ENCODE peak calls at places on chromosomes 7 and 10, in ten cellular contexts. D, L, Z, Y, E, I, J, Q, F and S are unnamed samples.
A peak's percentile ranks its signal among the peaks of the same experiment; 100 is the strongest.

GRCh38 chr7:22640269-22640668 is 86.7 kb upstream of the IL6 start:
- DNase-seq in D (no peak), L (no peak), Z (no peak), Y (no peak), E (no peak), I (no peak), J (peak; percentile 86), Q (no peak), F (no peak), S (no peak)

GRCh38 chr10:49497358-49497757 is 41.6 kb downstream of the ERCC6 start:
- DNase-seq in D (no peak), L (no peak), Z (no peak), Y (no peak), E (no peak), I (no peak), J (no peak), Q (no peak), F (no peak), S (no peak)

GRCh38 chr10:77922055-77922454 is 4.5 kb downstream of the DLG5 start:
- DNase-seq in D (no peak), L (no peak), Z (no peak), Y (no peak), E (no peak), I (no peak), J (no peak), Q (no peak), F (no peak), S (no peak)

GRCh38 chr10:68550747-68551411 is 9.3 kb upstream of the TET1 start:
- DNase-seq in D (no peak), L (peak; percentile 26), Z (no peak), Y (peak; percentile 85), E (peak; percentile 74), I (no peak), J (peak; percentile 83), Q (peak; percentile 26), F (peak; percentile 90), S (peak; percentile 81)

GRCh38 chr10:63115732-63116383 is 17.3 kb upstream of the NRBF2 start:
- DNase-seq in D (peak; percentile 87), L (peak; percentile 93), Z (no peak), Y (peak; percentile 95), E (no peak), I (peak; percentile 77), J (no peak), Q (no peak), F (peak; percentile 98), S (peak; percentile 83)

GRCh38 chr7:139972000-139972399 is 90.8 kb downstream of the PARP12 start:
- DNase-seq in D (no peak), L (no peak), Z (no peak), Y (no peak), E (no peak), I (no peak), J (no peak), Q (no peak), F (no peak), S (no peak)

GRCh38 chr10:132372516-132373095 is 24.4 kb upstream of the PWWP2B start:
- DNase-seq in D (no peak), L (no peak), Z (peak; percentile 19), Y (no peak), E (no peak), I (no peak), J (no peak), Q (peak; percentile 7), F (no peak), S (no peak)

GRCh38 chr10:124319926-124320391 is 98.8 kb downstream of the OAT start:
- DNase-seq in D (no peak), L (no peak), Z (no peak), Y (peak; percentile 90), E (no peak), I (no peak), J (no peak), Q (no peak), F (no peak), S (no peak)

GRCh38 chr10:79436850-79437103 is 8.6 kb downstream of the ZCCHC24 start:
- DNase-seq in D (no peak), L (no peak), Z (no peak), Y (no peak), E (no peak), I (no peak), J (no peak), Q (no peak), F (no peak), S (no peak)

GRCh38 chr10:79436066-79436849 is 9.2 kb downstream of the ZCCHC24 start:
- DNase-seq in D (no peak), L (no peak), Z (no peak), Y (no peak), E (no peak), I (no peak), J (no peak), Q (no peak), F (no peak), S (no peak)

GRCh38 chr10:79434816-79435215 is 10.6 kb downstream of the ZCCHC24 start:
- DNase-seq in D (no peak), L (no peak), Z (no peak), Y (peak; percentile 76), E (no peak), I (no peak), J (no peak), Q (no peak), F (peak; percentile 77), S (peak; percentile 83)

GRCh38 chr10:79434223-79434687 is 11.2 kb downstream of the ZCCHC24 start:
- DNase-seq in D (no peak), L (no peak), Z (no peak), Y (peak; percentile 27), E (no peak), I (no peak), J (no peak), Q (no peak), F (no peak), S (peak; percentile 47)

DNA sequence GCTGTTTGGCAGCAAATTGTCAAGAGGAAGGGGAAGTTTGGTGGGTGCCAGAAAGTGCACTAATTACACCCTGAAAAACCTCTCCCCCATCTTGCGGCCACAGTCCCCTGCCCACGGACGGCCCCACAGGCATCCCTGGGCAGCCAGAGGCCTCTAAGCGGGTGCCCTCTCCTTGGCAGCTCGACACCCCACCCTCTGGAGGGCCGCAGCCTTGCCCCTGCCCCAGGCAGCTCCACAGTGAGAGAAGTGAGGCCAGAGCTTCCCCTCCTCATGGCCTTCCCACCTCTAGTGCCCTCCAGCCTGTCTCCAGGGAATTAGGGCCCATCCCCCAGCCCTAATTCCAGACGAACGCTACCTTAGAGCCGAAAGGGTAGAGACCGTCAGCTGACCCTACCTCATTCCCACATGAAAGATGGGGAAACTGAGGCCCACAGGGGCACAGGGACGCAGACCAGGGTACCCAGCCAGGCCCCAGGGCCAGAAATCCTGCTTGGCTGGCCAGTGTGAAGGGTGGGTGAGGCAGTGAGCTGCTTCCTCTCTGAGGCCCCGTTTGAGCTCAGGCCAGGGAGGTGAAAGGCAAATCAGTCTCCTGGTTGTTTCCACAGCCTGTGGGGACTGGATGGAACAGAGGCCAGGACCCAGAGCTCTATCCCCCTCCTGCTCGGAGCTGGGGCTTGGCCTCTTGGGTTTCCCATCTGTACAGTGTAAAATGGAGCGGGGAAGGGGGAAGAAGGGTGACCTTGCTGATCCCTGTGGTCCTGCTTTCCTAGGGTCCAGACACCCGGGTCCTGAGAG is 10.0 kb downstream of the ZCCHC24 start:
- DNase-seq in D (no peak), L (no peak), Z (no peak), Y (peak; percentile 27), E (no peak), I (peak; percentile 52), J (no peak), Q (no peak), F (peak; percentile 51), S (no peak)
- H3K4me3 ChIP-seq in D (no peak overlapping the region), L (no peak overlapping the region), Z (no peak overlapping the region), Y (peak overlapping the region; percentile 20), E (no peak overlapping the region), I (peak overlapping the region; percentile 45), J (no peak overlapping the region), Q (no peak overlapping the region), F (peak overlapping the region; percentile 7), S (no peak overlapping the region)

DNA sequence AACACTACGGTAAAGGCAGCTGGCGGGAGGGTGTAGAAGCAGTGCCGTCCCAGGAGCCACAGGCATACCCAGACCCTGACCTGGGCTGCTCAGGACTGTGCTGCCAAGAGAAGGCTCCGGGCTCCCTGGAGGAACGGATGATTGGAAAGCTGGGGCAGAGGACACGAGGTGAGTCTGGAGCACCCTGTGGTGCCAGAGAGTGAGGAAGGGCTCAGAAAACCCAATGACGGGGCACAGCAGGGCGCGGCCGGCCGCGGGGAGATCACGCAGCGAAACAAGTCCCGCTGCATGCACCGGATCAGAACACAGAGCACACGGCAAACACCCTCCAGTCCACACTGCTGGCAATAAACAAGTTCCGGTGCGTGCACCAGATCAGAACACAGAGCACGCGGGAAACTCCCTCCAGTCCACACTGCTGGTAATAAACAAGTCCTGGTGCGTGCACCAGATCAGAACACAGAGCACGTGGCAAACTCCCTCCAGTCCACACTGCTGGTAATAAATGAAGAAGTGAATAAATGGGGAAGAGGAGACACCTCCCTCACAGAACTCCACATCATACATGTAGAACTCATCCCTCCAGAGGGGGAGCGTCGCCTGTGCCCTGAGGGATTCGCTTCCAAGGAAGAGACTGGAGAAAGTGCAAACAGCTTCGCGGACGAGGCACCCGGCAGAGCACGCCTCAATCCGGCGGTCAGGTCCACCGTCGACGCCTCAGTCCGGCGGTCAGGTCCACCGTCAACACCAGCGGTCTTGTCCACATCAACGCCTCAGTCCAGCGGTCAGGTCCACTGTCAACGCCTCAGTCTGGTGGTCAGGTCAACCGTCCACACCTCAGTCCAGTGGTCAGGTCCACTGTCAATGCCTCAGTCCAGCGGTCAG is 265.0 kb downstream of the MAD1L1 start:
- DNase-seq in D (peak; percentile 43), L (no peak), Z (no peak), Y (no peak), E (no peak), I (peak; percentile 1), J (no peak), Q (no peak), F (no peak), S (no peak)
- TF ChIP-seq CTCF in D (no peak), L (no peak), Z (no peak), Y (no peak), E (no peak), I (no peak), J (no peak), Q (no peak), F (no peak), S (no peak)

GRCh38 chr7:157021893-157022680 is 11.6 kb upstream of the MNX1 start:
- DNase-seq in D (no peak), L (no peak), Z (peak; percentile 43), Y (no peak), E (no peak), I (no peak), J (no peak), Q (no peak), F (no peak), S (no peak)

GRCh38 chr7:157018997-157019591 is 8.6 kb upstream of the MNX1 start:
- DNase-seq in D (no peak), L (no peak), Z (peak; percentile 52), Y (no peak), E (no peak), I (no peak), J (no peak), Q (no peak), F (no peak), S (no peak)

GRCh38 chr7:157019718-157020451 is 9.4 kb upstream of the MNX1 start:
- DNase-seq in D (no peak), L (no peak), Z (peak; percentile 46), Y (no peak), E (no peak), I (no peak), J (no peak), Q (no peak), F (no peak), S (no peak)

GRCh38 chr7:157021071-157021891 is 10.8 kb upstream of the MNX1 start:
- DNase-seq in D (no peak), L (no peak), Z (peak; percentile 56), Y (no peak), E (no peak), I (no peak), J (no peak), Q (no peak), F (no peak), S (no peak)

GRCh38 chr7:157020514-157021070 is 10.1 kb upstream of the MNX1 start:
- DNase-seq in D (no peak), L (no peak), Z (peak; percentile 49), Y (no peak), E (no peak), I (no peak), J (no peak), Q (no peak), F (no peak), S (no peak)
- H3K4me3 ChIP-seq in D (no peak overlapping the region), L (no peak overlapping the region), Z (peak overlapping the region; percentile 46), Y (no peak overlapping the region), E (no peak overlapping the region), I (peak overlapping the region; percentile 21), J (no peak overlapping the region), Q (no peak overlapping the region), F (no peak overlapping the region), S (no peak overlapping the region)

GRCh38 chr7:44217133-44217714 is 16.4 kb downstream of the YKT6 start:
- DNase-seq in D (peak; percentile 39), L (no peak), Z (no peak), Y (no peak), E (no peak), I (peak; percentile 9), J (no peak), Q (no peak), F (no peak), S (no peak)

GRCh38 chr7:44216521-44217030 is 15.8 kb downstream of the YKT6 start:
- DNase-seq in D (peak; percentile 48), L (no peak), Z (no peak), Y (no peak), E (peak; percentile 67), I (peak; percentile 10), J (no peak), Q (no peak), F (no peak), S (no peak)

GRCh38 chr7:44215531-44215930 is 14.8 kb downstream of the YKT6 start:
- DNase-seq in D (no peak), L (no peak), Z (peak; percentile 44), Y (no peak), E (no peak), I (no peak), J (no peak), Q (no peak), F (no peak), S (no peak)

GRCh38 chr7:44217852-44218402 is 17.1 kb downstream of the YKT6 start:
- DNase-seq in D (peak; percentile 32), L (no peak), Z (no peak), Y (no peak), E (no peak), I (peak; percentile 11), J (no peak), Q (no peak), F (no peak), S (no peak)

DNA sequence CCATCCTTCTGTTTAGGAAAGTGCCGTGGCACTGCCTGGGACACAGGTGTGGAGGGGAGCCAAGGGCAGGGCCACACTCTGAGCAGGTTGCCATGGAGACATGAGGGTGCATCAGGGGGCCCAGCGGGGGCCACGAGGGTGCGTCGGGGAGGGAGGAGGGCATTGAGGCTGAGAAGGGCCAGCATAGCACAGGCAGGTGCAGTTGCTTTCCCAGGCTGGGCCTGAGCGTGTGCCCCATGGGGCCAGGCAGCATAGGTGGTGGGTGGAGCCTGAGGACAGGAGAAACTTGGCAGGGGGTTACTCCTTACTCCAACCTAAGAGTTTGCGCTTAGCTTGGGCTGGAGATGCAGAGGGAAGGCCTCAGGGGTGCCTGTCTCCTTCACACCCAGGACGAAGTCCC is 15.2 kb downstream of the YKT6 start:
- DNase-seq in D (no peak), L (no peak), Z (no peak), Y (no peak), E (no peak), I (no peak), J (no peak), Q (no peak), F (no peak), S (no peak)
- TF ChIP-seq CTCF in D (no peak), L (no peak), Z (no peak), Y (no peak), E (no peak), I (no peak), J (no peak), Q (no peak), F (no peak), S (no peak)